ENCODE peak calls at places on chromosomes 2 and 18, in five cellular contexts. D, F, S, N and Y are unnamed samples.

GRCh38 chr18:31509571-31509970 is 11.6 kb downstream of the DSG2 start:
- DNase-seq in D (no peak), F (no peak), S (no peak), N (no peak), Y (no peak)

GRCh38 chr18:57437433-57437781 is 2.2 kb downstream of the ONECUT2 start:
- DNase-seq in D (no peak), F (no peak), S (peak), N (no peak), Y (no peak)

GRCh38 chr2:157843935-157844334 is 32.2 kb downstream of the ACVR1 start:
- DNase-seq in D (no peak), F (peak), S (no peak), N (no peak), Y (no peak)

GRCh38 chr2:7878786-7879515 is 802.9 kb upstream of the ID2 start:
- DNase-seq in D (no peak), F (no peak), S (no peak), N (no peak), Y (no peak)

GRCh38 chr2:21467280-21467818 is 343.6 kb downstream of the TDRD15 start:
- DNase-seq in D (no peak), F (no peak), S (no peak), N (no peak), Y (no peak)

GRCh38 chr2:25467743-25468142 is 126.0 kb upstream of the DNMT3A start:
- DNase-seq in D (no peak), F (no peak), S (no peak), N (no peak), Y (no peak)

GRCh38 chr2:31413876-31414550 is 529 bp downstream of the XDH start:
- DNase-seq in D (no peak), F (no peak), S (peak), N (peak), Y (no peak)

GRCh38 chr2:182381225-182381624 is 45.6 kb downstream of the PDE1A start:
- DNase-seq in D (no peak), F (no peak), S (no peak), N (no peak), Y (no peak)

GRCh38 chr2:1366546-1367134 is 46.6 kb upstream of the TPO start:
- DNase-seq in D (no peak), F (no peak), S (peak), N (peak), Y (no peak)

GRCh38 chr2:210660-211059 is 53.2 kb downstream of the SH3YL1 start:
- DNase-seq in D (no peak), F (no peak), S (no peak), N (no peak), Y (peak)

GRCh38 chr18:8208716-8209115 is 400.5 kb upstream of the RAB12 start:
- DNase-seq in D (no peak), F (no peak), S (no peak), N (no peak), Y (no peak)

GRCh38 chr2:143481728-143482127 is 352.5 kb downstream of the ARHGAP15 start:
- DNase-seq in D (no peak), F (no peak), S (no peak), N (no peak), Y (no peak)

GRCh38 chr2:95719473-95720060 is 127.8 kb downstream of the TRIM43 start:
- DNase-seq in D (no peak), F (no peak), S (no peak), N (no peak), Y (no peak)

GRCh38 chr2:18749912-18750526 is 160.7 kb upstream of the NT5C1B start:
- DNase-seq in D (peak), F (peak), S (peak), N (peak), Y (no peak)

GRCh38 chr18:11666176-11666575 is 22.9 kb upstream of the GNAL start:
- DNase-seq in D (no peak), F (no peak), S (no peak), N (no peak), Y (no peak)

GRCh38 chr2:121977326-121977725 is 221.9 kb downstream of the TSN start:
- DNase-seq in D (peak), F (no peak), S (no peak), N (no peak), Y (no peak)

GRCh38 chr2:208929489-208929864 is 494.4 kb upstream of the MAP2 start:
- DNase-seq in D (no peak), F (no peak), S (no peak), N (no peak), Y (no peak)

GRCh38 chr18:73980289-73980979 is 167.2 kb downstream of the FBXO15 start:
- DNase-seq in D (peak), F (no peak), S (peak), N (peak), Y (no peak)

GRCh38 chr2:222561817-222562424 is 94.0 kb downstream of the FARSB start:
- DNase-seq in D (peak), F (peak), S (peak), N (peak), Y (peak)

GRCh38 chr2:9187620-9188214 is 18.9 kb upstream of the ASAP2 start:
- DNase-seq in D (no peak), F (no peak), S (no peak), N (no peak), Y (no peak)

GRCh38 chr2:197950754-197951153 is 146.4 kb downstream of the PLCL1 start:
- DNase-seq in D (no peak), F (no peak), S (no peak), N (no peak), Y (no peak)

GRCh38 chr18:21134895-21135294 is 23.3 kb upstream of the ROCK1 start:
- DNase-seq in D (no peak), F (peak), S (no peak), N (peak), Y (no peak)

GRCh38 chr2:137957033-137957432 is 7.2 kb upstream of the HNMT start:
- DNase-seq in D (no peak), F (peak), S (no peak), N (no peak), Y (no peak)

GRCh38 chr2:1049691-1050090 is 99.0 kb downstream of the SNTG2 start:
- DNase-seq in D (no peak), F (peak), S (no peak), N (no peak), Y (no peak)

GRCh38 chr2:881204-881918 is 69.3 kb upstream of the SNTG2 start:
- DNase-seq in D (no peak), F (no peak), S (no peak), N (no peak), Y (peak)

GRCh38 chr2:68632026-68632425 is 11.4 kb upstream of the PROKR1 start:
- DNase-seq in D (no peak), F (no peak), S (no peak), N (no peak), Y (no peak)

GRCh38 chr2:12320027-12320734 is 396.6 kb upstream of the TRIB2 start:
- DNase-seq in D (no peak), F (peak), S (no peak), N (no peak), Y (no peak)

GRCh38 chr2:101900375-101900774 is 91.4 kb upstream of the IL1R2 start:
- DNase-seq in D (peak), F (no peak), S (no peak), N (no peak), Y (no peak)

GRCh38 chr2:44360749-44361329 is 455 bp downstream of the PREPL start:
- DNase-seq in D (peak), F (peak), S (no peak), N (no peak), Y (no peak)

GRCh38 chr2:158965731-158966130 is 2.7 kb upstream of the TANC1 start:
- DNase-seq in D (no peak), F (peak), S (no peak), N (no peak), Y (no peak)

GRCh38 chr2:9820020-9820973 is 23.0 kb upstream of the TAF1B start:
- DNase-seq in D (no peak), F (peak), S (no peak), N (no peak), Y (no peak)

GRCh38 chr2:24077535-24077877 is 1.4 kb upstream of the SF3B6 start:
- DNase-seq in D (no peak), F (no peak), S (no peak), N (peak), Y (no peak)

GRCh38 chr18:3596324-3597158 is 146.6 kb downstream of the TGIF1 start:
- DNase-seq in D (peak), F (peak), S (peak), N (peak), Y (peak)

GRCh38 chr2:63497561-63497960 is 90.7 kb downstream of the WDPCP start:
- DNase-seq in D (no peak), F (no peak), S (no peak), N (no peak), Y (no peak)

GRCh38 chr2:241853651-241854341 is 4.9 kb downstream of the PDCD1 start:
- DNase-seq in D (peak), F (no peak), S (no peak), N (no peak), Y (no peak)

GRCh38 chr2:234710587-234710986 is 213.7 kb upstream of the ARL4C start:
- DNase-seq in D (peak), F (no peak), S (peak), N (no peak), Y (no peak)

GRCh38 chr18:63016270-63016669 is 300.9 kb downstream of the PHLPP1 start:
- DNase-seq in D (no peak), F (peak), S (peak), N (peak), Y (peak)

GRCh38 chr2:86186431-86186830 is 8.8 kb downstream of the IMMT start:
- DNase-seq in D (no peak), F (no peak), S (no peak), N (no peak), Y (no peak)

GRCh38 chr18:27311114-27311513 is 126.0 kb upstream of the CHST9 start:
- DNase-seq in D (no peak), F (no peak), S (no peak), N (no peak), Y (no peak)